ENCODE peak calls at places on chromosomes 13 and 19, in six cellular contexts. A is substantia nigra; I is mesothelial cell of epicardium; O is stimulated activated CD4-positive, alpha-beta T cell treated with anti-CD3 and anti-CD28 coated beads, Interleukin-4, amount 100 ng/mL, for 4 hours; S is right cardiac atrium; C is GM04504. P is an unnamed sample.

GRCh38 chr13:33140161-33140560 is 123.9 kb downstream of the KL start:
- DNase-seq in S (no peak), A (no peak), O (no peak), I (no peak), C (no peak), P (no peak)

GRCh38 chr13:101514100-101514499 is 61.6 kb downstream of the ITGBL1 start:
- DNase-seq in C (no peak), O (no peak), A (no peak), S (no peak), I (no peak), P (no peak)

GRCh38 chr19:17097593-17098126 is 22.1 kb downstream of the MYO9B start:
- DNase-seq in C (no peak), O (no peak), I (no peak), A (no peak), S (no peak), P (no peak)

GRCh38 chr13:28181413-28181812 is 43.1 kb downstream of the PAN3 start:
- DNase-seq in O (no peak), S (no peak), C (peak), A (no peak), I (no peak), P (no peak)

GRCh38 chr13:104641309-104641708 is 1575.1 kb upstream of the SLC10A2 start:
- DNase-seq in S (no peak), A (no peak), C (no peak), O (no peak), I (no peak), P (no peak)

GRCh38 chr19:35330475-35330874 is 1.5 kb downstream of the CD22 start:
- DNase-seq in S (no peak), I (no peak), A (no peak), O (no peak), C (no peak), P (no peak)

GRCh38 chr19:57719424-57719823 is 8.0 kb downstream of the ZNF671 start:
- DNase-seq in A (no peak), C (no peak), O (no peak), I (no peak), S (no peak), P (no peak)

GRCh38 chr13:111139874-111140561 is 24.9 kb downstream of the ARHGEF7 start:
- DNase-seq in S (no peak), A (no peak), O (no peak), I (no peak), C (no peak), P (no peak)

GRCh38 chr13:50094615-50095293 is 79.5 kb downstream of the KCNRG start:
- DNase-seq in O (no peak), S (no peak), C (no peak), I (no peak), A (no peak), P (no peak)

GRCh38 chr19:4098493-4098892 is 25.4 kb downstream of the MAP2K2 start:
- DNase-seq in I (no peak), S (no peak), A (peak), O (no peak), C (no peak), P (no peak)

GRCh38 chr19:52786078-52786463 is 520 bp downstream of the ZNF600 start:
- DNase-seq in A (no peak), S (peak), O (no peak), C (no peak), I (peak), P (no peak)

GRCh38 chr13:41416276-41416675 is 41.1 kb upstream of the RGCC start:
- DNase-seq in I (no peak), C (peak), A (no peak), O (no peak), S (no peak), P (no peak)

GRCh38 chr13:52851153-52851962 is 2.9 kb upstream of the PCDH8 start:
- DNase-seq in A (no peak), C (no peak), I (peak), O (no peak), S (peak), P (peak)

GRCh38 chr13:43783820-43784219 is 3.0 kb downstream of the ENOX1 start:
- DNase-seq in A (no peak), S (no peak), O (no peak), C (no peak), I (no peak), P (no peak)

GRCh38 chr19:3959766-3960131 is 11.2 kb downstream of the DAPK3 start:
- DNase-seq in O (no peak), S (no peak), I (no peak), C (no peak), A (no peak), P (no peak)

GRCh38 chr19:16001481-16002312 is 52.9 kb downstream of the OR10H4 start:
- DNase-seq in I (no peak), O (peak), C (peak), S (no peak), A (no peak), P (no peak)

GRCh38 chr13:51006067-51006800 is 96.6 kb downstream of the RNASEH2B start:
- DNase-seq in S (peak), C (peak), A (no peak), O (no peak), I (no peak), P (no peak)

P was measured in T47D.